ENCODE peak calls at places on chromosomes 1 and 21, in six cellular contexts. S, R, F, Y, M and J are unnamed samples.

GRCh38 chr21:39373634-39374033 is 24.7 kb upstream of the HMGN1 start:
- DNase-seq in M (no peak), F (no peak), S (no peak), Y (peak; percentile 45), R (no peak), J (no peak)

GRCh38 chr1:167683641-167684502 is 37.9 kb upstream of the MPZL1 start:
- DNase-seq in M (no peak), S (peak; percentile 33), R (no peak), F (no peak), Y (peak; percentile 54), J (no peak)

GRCh38 chr1:91527781-91528180 is 27.1 kb downstream of the CDC7 start:
- DNase-seq in F (no peak), S (no peak), Y (no peak), R (no peak), M (peak; percentile 7), J (no peak)

GRCh38 chr1:162189345-162189744 is 119.9 kb downstream of the NOS1AP start:
- DNase-seq in S (no peak), M (no peak), R (no peak), Y (no peak), F (no peak), J (no peak)

GRCh38 chr1:202589190-202589680 is 121.0 kb downstream of the SYT2 start:
- DNase-seq in Y (peak; percentile 99), M (peak; percentile 97), S (peak; percentile 63), R (no peak), F (peak; percentile 97), J (no peak)

GRCh38 chr1:32101233-32101681 is 6.6 kb upstream of the KPNA6 start:
- DNase-seq in S (no peak), F (no peak), R (no peak), Y (peak; percentile 71), M (no peak), J (no peak)

GRCh38 chr21:17045214-17045835 is 467.5 kb upstream of the CXADR start:
- DNase-seq in R (no peak), F (no peak), Y (peak; percentile 3), S (no peak), M (no peak), J (no peak)

GRCh38 chr1:203039609-203040517 is 13.6 kb downstream of the PPFIA4 start:
- DNase-seq in F (peak; percentile 24), M (no peak), S (peak; percentile 41), R (no peak), Y (no peak), J (no peak)

GRCh38 chr1:92365378-92366044 is 66.7 kb downstream of the RPAP2 start:
- DNase-seq in M (no peak), S (no peak), F (no peak), R (peak; percentile 16), Y (no peak), J (no peak)

GRCh38 chr1:232705815-232706575 is 76.1 kb upstream of the SIPA1L2 start:
- DNase-seq in S (no peak), F (no peak), M (no peak), R (no peak), Y (no peak), J (no peak)

GRCh38 chr1:15417365-15417934 is 7.8 kb downstream of the EFHD2 start:
- DNase-seq in S (no peak), M (no peak), F (no peak), R (no peak), Y (peak; percentile 93), J (peak; percentile 92)

GRCh38 chr1:166122873-166123466 is 43.8 kb downstream of the FAM78B start:
- DNase-seq in M (no peak), S (no peak), F (no peak), Y (no peak), R (no peak), J (no peak)

GRCh38 chr1:34199927-34200326 is 23.2 kb downstream of the C1orf94 start:
- DNase-seq in M (no peak), F (no peak), Y (peak; percentile 96), R (no peak), S (no peak), J (no peak)

GRCh38 chr1:42085596-42085995 is 67.6 kb upstream of the GUCA2B start:
- DNase-seq in F (no peak), M (no peak), Y (peak; percentile 7), S (no peak), R (no peak), J (no peak)